ENCODE peak calls at places on chromosome 17, in four cellular contexts. S is A549, Q is H1, U is HepG2. H is an unnamed sample.

GRCh38 chr17:55693244-55694216 is 29.1 kb downstream of the TMEM100 start:
- DNase-seq in S (no peak), Q (no peak), U (no peak), H (no peak)

GRCh38 chr17:68792873-68793272 is 162.3 kb downstream of the ABCA8 start:
- DNase-seq in S (no peak), Q (no peak), U (no peak), H (no peak)

GRCh38 chr17:19724501-19725420 is 8.4 kb upstream of the SLC47A2 start:
- DNase-seq in S (no peak), Q (no peak), U (no peak), H (no peak)

GRCh38 chr17:986322-986929 is 6.8 kb upstream of the NXN start:
- DNase-seq in S (no peak), Q (no peak), U (peak), H (no peak)

GRCh38 chr17:28527859-28528258 is 21.7 kb downstream of the FOXN1 start:
- DNase-seq in S (no peak), Q (no peak), U (no peak), H (no peak)

GRCh38 chr17:68452724-68453290 is 4.5 kb downstream of the WIPI1 start:
- DNase-seq in S (no peak), Q (no peak), U (no peak), H (no peak)

GRCh38 chr17:63832014-63832413 is 4.6 kb upstream of the FTSJ3 start:
- DNase-seq in S (no peak), Q (no peak), U (no peak), H (no peak)

GRCh38 chr17:38352245-38353083 is 820 bp downstream of the SOCS7 start:
- DNase-seq in S (no peak), Q (peak), U (no peak), H (peak)

GRCh38 chr17:15965510-15965909 is 20.6 kb downstream of the ADORA2B start:
- DNase-seq in S (no peak), Q (no peak), U (no peak), H (no peak)

GRCh38 chr17:69064476-69064875 is 3.7 kb upstream of the ABCA9 start:
- DNase-seq in S (no peak), Q (no peak), U (no peak), H (no peak)

GRCh38 chr17:7882068-7882467 is 6.5 kb upstream of the CHD3 start:
- DNase-seq in S (no peak), Q (no peak), U (no peak), H (no peak)

GRCh38 chr17:63911657-63912100 is 621 bp upstream of the CSHL1 start:
- DNase-seq in S (peak), Q (peak), U (no peak), H (peak)

GRCh38 chr17:12987120-12987519 is 30.7 kb downstream of the ELAC2 start:
- DNase-seq in S (no peak), Q (peak), U (no peak), H (no peak)
- TF ChIP-seq CEBPB in S (no peak), Q (no peak), U (no peak), H (no peak)

GRCh38 chr17:77374170-77374936 is 233.6 kb downstream of the SEC14L1 start:
- DNase-seq in S (no peak), Q (peak), U (peak), H (peak)

GRCh38 chr17:77373298-77374169 is 232.8 kb downstream of the SEC14L1 start:
- DNase-seq in S (no peak), Q (peak), U (no peak), H (no peak)

GRCh38 chr17:77371117-77371887 is 230.5 kb downstream of the SEC14L1 start:
- DNase-seq in S (no peak), Q (no peak), U (no peak), H (no peak)

GRCh38 chr17:77371888-77372443 is 231.2 kb downstream of the SEC14L1 start:
- DNase-seq in S (no peak), Q (no peak), U (no peak), H (no peak)

DNA sequence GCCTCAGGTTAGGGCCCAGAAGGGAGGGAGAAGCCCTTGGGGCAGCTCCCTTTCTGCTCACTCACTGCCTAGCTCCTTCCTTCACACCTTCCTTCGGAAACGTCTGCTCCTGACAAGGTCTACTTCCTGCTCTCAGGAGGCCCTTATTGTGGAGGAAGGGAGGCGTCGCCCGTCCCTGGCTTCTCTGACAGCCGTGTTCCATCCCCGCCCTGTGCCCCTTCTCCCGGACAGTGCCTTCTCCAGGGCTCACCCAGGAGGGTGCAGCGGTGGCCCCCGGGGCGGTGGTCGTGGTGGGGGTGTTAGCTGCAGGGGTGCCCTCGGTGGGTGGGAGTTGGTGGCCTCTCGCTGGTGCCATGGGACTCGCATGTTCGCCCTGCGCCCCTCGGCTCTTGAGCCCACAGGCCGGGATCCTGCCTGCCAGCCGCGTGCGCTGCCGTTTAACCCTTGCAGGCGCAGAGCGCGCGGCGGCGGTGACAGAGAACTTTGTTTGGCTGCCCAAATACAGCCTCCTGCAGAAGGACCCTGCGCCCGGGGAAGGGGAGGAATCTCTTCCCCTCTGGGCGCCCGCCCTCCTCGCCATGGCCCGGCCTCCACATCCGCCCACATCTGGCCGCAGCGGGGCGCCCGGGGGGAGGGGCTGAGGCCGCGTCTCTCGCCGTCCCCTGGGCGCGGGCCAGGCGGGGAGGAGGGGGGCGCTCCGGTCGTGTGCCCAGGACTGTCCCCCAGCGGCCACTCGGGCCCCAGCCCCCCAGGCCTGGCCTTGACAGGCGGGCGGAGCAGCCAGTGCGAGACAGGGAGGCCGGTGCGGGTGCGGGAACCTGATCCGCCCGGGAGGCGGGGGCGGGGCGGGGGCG is 231.9 kb downstream of the SEC14L1 start:
- DNase-seq in S (no peak), Q (peak), U (peak), H (peak)
- TF ChIP-seq MAX in S (no peak), Q (peak), U (peak), H (peak)

GRCh38 chr17:51298508-51299371 is 38.4 kb downstream of the UTP18 start:
- DNase-seq in S (peak), Q (no peak), U (peak), H (peak)
- TF ChIP-seq MAFK in S (no peak), Q (no peak), U (no peak), H (no peak)

GRCh38 chr17:49013311-49014205 is 16.4 kb downstream of the IGF2BP1 start:
- DNase-seq in S (peak), Q (peak), U (no peak), H (no peak)
- TF ChIP-seq CEBPB in S (no peak), Q (no peak), U (no peak), H (no peak)